ENCODE peak calls at places on chromosomes 7 and 10, in ten cellular contexts. M is fibroblast of lung, X is astrocyte of the spinal cord, G is AG10803, N is kidney epithelial cell, E is CD14-positive monocyte, C is nephron progenitor cell, Z is activated B cell treated with CpG ODN at 0.5 μM for 24 hours, K is brain microvascular endothelial cell, T is AG09309. R is an unnamed sample.

GRCh38 chr7:82194011-82194410 is 249.6 kb downstream of the CACNA2D1 start:
- DNase-seq in E (no peak), X (peak), M (peak), G (peak), Z (no peak), T (peak), C (no peak), K (peak), N (no peak), R (no peak)

GRCh38 chr10:33103980-33104379 is 145.9 kb upstream of the ITGB1 start:
- DNase-seq in T (no peak), N (no peak), Z (no peak), K (no peak), G (no peak), E (no peak), X (no peak), M (no peak), C (no peak), R (peak)

GRCh38 chr10:36578306-36578705 is 547.1 kb upstream of the ANKRD30A start:
- DNase-seq in X (peak), E (no peak), G (peak), K (peak), T (peak), N (no peak), Z (no peak), M (peak), C (no peak), R (no peak)

GRCh38 chr10:103885617-103886016 is 30.2 kb upstream of the SH3PXD2A start:
- DNase-seq in M (peak), T (peak), Z (no peak), G (peak), K (peak), C (no peak), N (no peak), X (peak), E (no peak), R (no peak)

GRCh38 chr10:23403719-23404118 is 35.2 kb upstream of the OTUD1 start:
- DNase-seq in K (no peak), M (no peak), G (no peak), C (no peak), T (no peak), X (no peak), Z (no peak), E (no peak), N (no peak), R (no peak)

GRCh38 chr10:102283890-102284289 is 38.6 kb downstream of the GBF1 start:
- DNase-seq in C (no peak), K (no peak), X (no peak), Z (no peak), T (no peak), E (no peak), G (no peak), M (no peak), N (no peak), R (no peak)

GRCh38 chr7:36962367-36962766 is 238.1 kb upstream of the AOAH start:
- DNase-seq in E (no peak), T (no peak), X (no peak), G (no peak), C (no peak), N (peak), K (no peak), Z (no peak), M (no peak), R (no peak)

GRCh38 chr7:120733143-120733542 is 124.8 kb downstream of the TSPAN12 start:
- DNase-seq in T (no peak), G (peak), X (peak), N (peak), E (no peak), C (no peak), K (peak), M (peak), Z (no peak), R (peak)

GRCh38 chr10:103481974-103482531 is 3.0 kb upstream of the CALHM3 start:
- DNase-seq in N (no peak), G (peak), K (peak), C (no peak), M (peak), X (peak), Z (no peak), E (no peak), T (peak), R (peak)

GRCh38 chr10:69405221-69405620 is 11.5 kb downstream of the TACR2 start:
- DNase-seq in X (no peak), N (no peak), Z (no peak), C (no peak), G (peak), T (no peak), E (no peak), K (no peak), M (peak), R (no peak)

GRCh38 chr10:132229834-132230556 is 43.2 kb downstream of the DPYSL4 start:
- DNase-seq in K (no peak), C (no peak), X (no peak), G (no peak), M (peak), Z (no peak), E (no peak), T (no peak), N (no peak), R (no peak)

GRCh38 chr10:16116404-16117304 is 256.3 kb upstream of the MINDY3 start:
- DNase-seq in C (peak), E (no peak), K (peak), X (no peak), M (peak), T (no peak), N (no peak), G (peak), Z (no peak), R (peak)

DNA sequence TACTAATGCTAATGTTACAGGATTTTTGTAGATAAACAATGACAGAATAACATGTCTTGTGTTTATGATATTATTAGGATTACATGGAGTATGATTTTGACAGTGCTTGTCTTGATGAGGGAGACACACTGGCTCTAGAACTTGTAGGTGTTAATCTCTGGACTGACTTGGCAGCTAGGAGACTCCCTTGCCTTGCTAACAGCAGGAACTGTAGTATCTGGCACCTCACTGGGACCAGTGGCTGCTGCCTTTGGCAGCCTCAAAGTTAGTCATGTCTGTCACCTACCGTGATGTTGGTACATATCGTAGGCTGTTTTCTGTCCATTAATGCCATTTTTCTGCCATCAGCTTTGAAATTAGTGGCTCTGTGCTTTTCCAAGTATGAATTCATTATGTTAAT is 261.5 kb downstream of the CDK14 start:
- DNase-seq in X (no peak), C (no peak), Z (no peak), K (no peak), G (no peak), T (no peak), N (no peak), M (peak), E (no peak), R (peak)
- TF ChIP-seq CTCF in X (no peak), C (no peak), Z (no peak), K (no peak), G (no peak), T (no peak), N (no peak), M (no peak), E (no peak), R (no peak)

DNA sequence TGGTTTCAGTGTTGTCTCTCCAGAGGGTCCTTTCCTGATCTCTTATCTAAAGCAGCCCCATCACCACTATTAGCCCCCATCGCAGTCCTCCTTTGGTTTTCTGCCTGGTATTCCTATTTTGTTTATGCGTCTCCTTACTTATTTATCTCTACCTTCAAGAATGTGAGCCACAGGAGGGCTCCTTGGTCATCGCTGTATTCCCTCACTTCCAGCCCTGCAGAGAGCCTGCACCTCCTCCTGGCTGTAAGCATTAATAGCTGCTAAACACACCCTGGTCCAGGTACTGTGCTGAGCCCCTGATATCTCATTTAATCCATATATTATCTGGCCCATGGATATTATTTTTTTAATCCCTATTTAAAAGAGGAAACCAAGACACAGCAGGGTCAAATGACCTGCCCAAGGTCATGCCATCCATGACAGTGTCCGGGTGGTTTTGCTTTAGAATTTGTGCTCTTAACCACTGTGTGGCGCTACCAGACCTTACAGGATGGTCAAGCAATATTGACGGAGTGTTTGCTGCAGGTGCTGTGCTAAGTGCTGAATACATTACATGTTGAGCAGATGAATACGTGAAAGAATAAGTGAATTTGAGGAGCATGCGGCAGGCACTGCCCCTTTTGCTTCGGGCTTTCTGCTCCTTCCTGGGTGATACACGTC is 227.2 kb downstream of the ADAM12 start:
- DNase-seq in E (no peak), N (no peak), C (no peak), G (no peak), K (no peak), T (no peak), M (peak), Z (no peak), X (peak), R (peak)
- TF ChIP-seq CTCF in E (no peak), N (peak), C (peak), G (peak), K (peak), T (no peak), M (no peak), Z (no peak), X (peak), R (peak)

DNA sequence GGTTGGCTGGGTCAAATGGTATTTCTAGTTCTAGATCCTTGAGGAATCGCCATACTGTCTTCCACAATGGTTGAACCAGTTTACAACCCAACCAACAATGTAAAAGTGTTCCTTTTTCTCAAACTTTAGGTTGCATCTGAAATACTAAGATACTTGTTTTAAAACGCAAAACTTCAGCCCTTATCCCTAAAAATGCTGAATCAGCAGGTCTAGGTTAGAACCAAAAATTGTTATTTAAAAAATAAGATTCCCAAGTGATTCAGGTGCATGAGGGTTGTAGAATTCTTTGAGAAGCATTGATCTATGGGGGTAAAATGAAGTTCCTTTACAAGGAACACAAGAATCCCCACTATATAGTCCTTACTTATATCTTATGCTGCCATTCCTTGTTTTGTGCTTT is 56.5 kb upstream of the BICC1 start:
- DNase-seq in T (no peak), N (no peak), K (no peak), M (no peak), E (no peak), C (no peak), Z (no peak), X (no peak), G (no peak), R (no peak)
- TF ChIP-seq CTCF in T (no peak), N (no peak), K (no peak), M (no peak), E (no peak), C (no peak), Z (no peak), X (no peak), G (no peak), R (no peak)

GRCh38 chr10:124706462-124706857 is 37.7 kb downstream of the FAM53B start:
- DNase-seq in G (no peak), Z (no peak), T (no peak), C (no peak), E (no peak), M (no peak), K (no peak), X (no peak), N (no peak), R (no peak)

GRCh38 chr10:124706876-124707516 is 37.2 kb downstream of the FAM53B start:
- DNase-seq in M (no peak), N (no peak), G (no peak), E (no peak), X (no peak), K (no peak), T (no peak), Z (no peak), C (no peak), R (no peak)

GRCh38 chr10:124704428-124704805 is 39.8 kb downstream of the FAM53B start:
- DNase-seq in C (no peak), X (no peak), M (no peak), E (no peak), Z (no peak), K (no peak), N (no peak), G (no peak), T (no peak), R (no peak)

GRCh38 chr10:124705021-124705740 is 39.0 kb downstream of the FAM53B start:
- DNase-seq in C (no peak), N (no peak), G (no peak), X (no peak), M (no peak), T (no peak), Z (no peak), E (no peak), K (peak), R (no peak)

GRCh38 chr10:124705817-124706461 is 38.2 kb downstream of the FAM53B start:
- DNase-seq in Z (no peak), T (no peak), K (no peak), G (no peak), C (no peak), E (no peak), N (no peak), M (no peak), X (no peak), R (no peak)
- TF ChIP-seq CTCF in Z (no peak), T (no peak), K (no peak), G (no peak), C (no peak), E (no peak), N (no peak), M (peak), X (no peak), R (no peak)

GRCh38 chr10:6726924-6727323 is 146.8 kb upstream of the PRKCQ start:
- DNase-seq in E (no peak), G (no peak), X (no peak), N (no peak), M (no peak), C (no peak), Z (no peak), K (no peak), T (no peak), R (no peak)

GRCh38 chr10:6716521-6716920 is 136.4 kb upstream of the PRKCQ start:
- DNase-seq in K (no peak), T (peak), G (peak), E (no peak), Z (no peak), X (no peak), C (no peak), N (no peak), M (peak), R (no peak)

GRCh38 chr10:6722616-6723004 is 142.5 kb upstream of the PRKCQ start:
- DNase-seq in T (no peak), K (peak), M (peak), E (no peak), N (no peak), G (peak), C (no peak), Z (no peak), X (no peak), R (peak)

GRCh38 chr10:6721964-6722615 is 142.0 kb upstream of the PRKCQ start:
- DNase-seq in K (peak), C (no peak), N (peak), T (peak), Z (no peak), X (peak), M (peak), G (peak), E (no peak), R (peak)

DNA sequence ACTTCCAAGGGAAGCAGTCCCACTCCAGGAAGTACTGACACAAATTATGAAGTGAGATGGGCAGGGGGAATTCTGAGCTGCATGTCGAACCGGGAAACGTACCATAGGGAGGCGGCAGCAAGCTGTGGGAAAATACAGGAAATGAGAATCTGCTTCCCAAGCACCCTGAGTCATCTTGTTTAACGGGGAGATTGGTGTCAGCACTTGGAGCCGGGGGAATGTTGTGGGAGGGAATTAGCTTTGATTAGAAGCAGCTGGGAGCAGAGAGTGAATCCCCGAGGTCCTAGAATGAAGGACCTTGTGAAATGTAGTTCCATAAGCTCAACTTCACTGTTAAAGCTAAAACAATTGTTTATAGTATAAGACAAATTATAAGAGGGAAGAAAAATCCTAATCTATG is 141.4 kb upstream of the PRKCQ start:
- DNase-seq in T (peak), N (peak), G (peak), K (peak), Z (no peak), C (no peak), E (no peak), X (peak), M (peak), R (peak)
- TF ChIP-seq CTCF in T (peak), N (peak), G (peak), K (peak), Z (no peak), C (no peak), E (no peak), X (peak), M (peak), R (peak)

DNA sequence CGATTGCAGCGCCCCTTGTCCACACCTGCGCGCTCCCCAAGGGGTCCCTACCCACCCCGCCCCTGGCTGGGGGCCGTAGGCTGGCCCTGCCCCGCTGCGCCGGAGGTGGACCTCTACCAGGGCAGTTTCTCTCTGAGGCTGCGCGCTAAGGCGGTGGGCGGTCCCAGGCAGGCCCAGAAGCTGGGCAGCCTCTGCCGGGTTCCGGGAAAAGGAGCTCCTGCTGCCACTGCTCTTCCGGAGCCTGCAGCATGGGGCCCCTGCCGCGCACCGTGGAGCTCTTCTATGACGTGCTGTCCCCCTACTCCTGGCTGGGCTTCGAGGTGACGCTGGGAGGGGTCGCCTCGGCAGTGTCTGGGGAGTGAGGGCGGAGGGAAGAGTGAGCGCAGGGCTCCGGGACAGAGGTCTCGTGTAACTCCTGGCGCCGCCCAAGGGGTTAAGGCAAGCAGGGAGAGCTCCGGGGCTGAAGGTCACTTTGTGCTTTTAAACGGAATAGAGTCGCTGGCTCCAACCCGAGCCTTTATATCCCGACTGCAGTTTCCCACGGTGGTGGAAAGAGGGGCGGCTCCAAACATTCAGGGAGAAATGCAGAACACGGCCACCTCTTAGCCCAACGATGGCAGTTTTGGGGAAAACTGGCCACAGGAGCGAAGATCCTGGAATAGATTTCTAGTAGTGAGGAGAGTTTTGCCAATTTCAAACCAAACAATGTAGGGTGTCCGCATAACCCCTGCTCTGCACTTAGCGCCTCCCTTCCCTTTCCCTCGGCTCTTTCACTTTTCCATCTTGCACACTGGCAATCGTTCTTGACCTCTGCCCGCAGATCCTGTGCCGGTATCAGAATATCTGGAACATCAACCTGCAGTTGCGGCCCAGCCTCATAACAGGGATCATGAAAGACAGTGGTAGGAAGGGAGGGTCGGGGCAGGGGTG is at the start of gene GSTK1:
- DNase-seq in G (peak), Z (peak), K (peak), N (no peak), C (peak), M (peak), X (peak), E (peak), T (no peak), R (peak)
- TF ChIP-seq CTCF in G (no peak), Z (no peak), K (no peak), N (no peak), C (no peak), M (no peak), X (no peak), E (no peak), T (no peak), R (no peak)